ENCODE peak calls at places on chromosomes 5 and 9, in five cellular contexts. Q is AG04449; G is GM12865; O is ovary; R is CD8-positive, alpha-beta T cell. U is an unnamed sample.

GRCh38 chr9:136047076-136047774 is 47.9 kb downstream of the NACC2 start:
- DNase-seq in G (no peak), Q (no peak), R (no peak), O (no peak), U (no peak)

GRCh38 chr5:137501226-137501625 is 2.1 kb upstream of the SPOCK1 start:
- DNase-seq in O (no peak), G (no peak), Q (no peak), R (no peak), U (no peak)

GRCh38 chr5:134079748-134080581 is 34.5 kb upstream of the TCF7 start:
- DNase-seq in G (peak), Q (no peak), O (no peak), R (peak), U (no peak)

GRCh38 chr9:115022760-115023434 is 92.5 kb upstream of the TNFSF8 start:
- DNase-seq in R (no peak), O (no peak), G (no peak), Q (peak), U (peak)

GRCh38 chr9:109779711-109780452 is at the start of gene PALM2AKAP2:
- DNase-seq in O (peak), G (peak), Q (no peak), R (no peak), U (peak)

GRCh38 chr5:15774632-15775031 is 274.7 kb downstream of the FBXL7 start:
- DNase-seq in R (no peak), Q (no peak), G (no peak), O (no peak), U (no peak)

GRCh38 chr5:96288845-96289185 is 144.2 kb downstream of the PCSK1 start:
- DNase-seq in O (no peak), Q (no peak), G (no peak), R (no peak), U (peak)

GRCh38 chr5:94470802-94471201 is 147.6 kb downstream of the KIAA0825 start:
- DNase-seq in Q (no peak), R (no peak), O (no peak), G (no peak), U (no peak)

GRCh38 chr5:33781286-33781685 is 110.5 kb downstream of the ADAMTS12 start:
- DNase-seq in G (peak), O (no peak), Q (no peak), R (no peak), U (peak)

GRCh38 chr5:7742241-7742656 is 108.7 kb downstream of the CFAP90 start:
- DNase-seq in R (no peak), O (no peak), G (no peak), Q (no peak), U (no peak)

GRCh38 chr5:143543358-143544255 is 140.1 kb upstream of the NR3C1 start:
- DNase-seq in R (no peak), Q (no peak), O (no peak), G (no peak), U (peak)

GRCh38 chr5:17221843-17222614 is 4.6 kb downstream of the BASP1 start:
- DNase-seq in O (no peak), R (no peak), Q (no peak), G (peak), U (no peak)
- H3K4me3 ChIP-seq in O (no peak), R (no peak), Q (peak), G (peak), U (no peak)

DNA sequence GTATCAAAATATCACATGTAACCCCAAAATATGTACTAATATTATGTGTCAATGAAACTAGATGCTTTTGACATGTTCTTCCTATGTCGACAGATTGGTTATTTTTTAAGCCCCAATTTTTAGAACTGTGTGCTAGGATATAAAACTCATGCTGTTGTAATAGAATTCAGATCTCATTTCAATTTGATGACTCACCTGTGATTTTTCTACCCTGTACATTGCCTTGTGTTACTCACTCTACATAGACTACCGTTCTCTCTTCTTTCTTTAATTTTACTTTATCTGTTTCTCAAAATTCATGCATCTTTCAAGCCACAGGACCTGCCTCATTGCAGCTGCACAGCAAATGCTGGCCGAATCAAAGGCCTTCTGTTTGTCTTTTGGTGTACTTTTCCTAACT is 284.5 kb downstream of the MAT2B start:
- DNase-seq in R (no peak), O (no peak), Q (no peak), G (no peak), U (peak)
- TF ChIP-seq CTCF in R (no peak), O (no peak), Q (no peak), G (no peak), U (no peak)

GRCh38 chr9:22447607-22448305 is 1.1 kb downstream of the DMRTA1 start:
- DNase-seq in G (no peak), O (no peak), R (no peak), Q (no peak), U (peak)

GRCh38 chr9:22440841-22441240 is 5.8 kb upstream of the DMRTA1 start:
- DNase-seq in G (no peak), R (no peak), O (no peak), Q (no peak), U (no peak)

GRCh38 chr9:22446950-22447606 is 454 bp downstream of the DMRTA1 start:
- DNase-seq in G (peak), R (no peak), O (no peak), Q (no peak), U (no peak)

GRCh38 chr9:22452415-22453010 is 5.9 kb downstream of the DMRTA1 start:
- DNase-seq in Q (no peak), O (peak), R (no peak), G (peak), U (peak)

GRCh38 chr9:22446589-22446949 is at the start of gene DMRTA1:
- DNase-seq in R (no peak), O (peak), G (no peak), Q (no peak), U (peak)
- H3K4me3 ChIP-seq in R (peak), O (peak), G (no peak), Q (peak), U (peak)

GRCh38 chr9:103323699-103324098 is 328.6 kb downstream of the CYLC2 start:
- DNase-seq in G (no peak), R (no peak), O (no peak), Q (no peak), U (no peak)

GRCh38 chr9:103319979-103320378 is 324.8 kb downstream of the CYLC2 start:
- DNase-seq in G (peak), O (no peak), R (no peak), Q (no peak), U (no peak)
- TF ChIP-seq CTCF in G (no peak), O (no peak), R (no peak), Q (no peak), U (no peak)

DNA sequence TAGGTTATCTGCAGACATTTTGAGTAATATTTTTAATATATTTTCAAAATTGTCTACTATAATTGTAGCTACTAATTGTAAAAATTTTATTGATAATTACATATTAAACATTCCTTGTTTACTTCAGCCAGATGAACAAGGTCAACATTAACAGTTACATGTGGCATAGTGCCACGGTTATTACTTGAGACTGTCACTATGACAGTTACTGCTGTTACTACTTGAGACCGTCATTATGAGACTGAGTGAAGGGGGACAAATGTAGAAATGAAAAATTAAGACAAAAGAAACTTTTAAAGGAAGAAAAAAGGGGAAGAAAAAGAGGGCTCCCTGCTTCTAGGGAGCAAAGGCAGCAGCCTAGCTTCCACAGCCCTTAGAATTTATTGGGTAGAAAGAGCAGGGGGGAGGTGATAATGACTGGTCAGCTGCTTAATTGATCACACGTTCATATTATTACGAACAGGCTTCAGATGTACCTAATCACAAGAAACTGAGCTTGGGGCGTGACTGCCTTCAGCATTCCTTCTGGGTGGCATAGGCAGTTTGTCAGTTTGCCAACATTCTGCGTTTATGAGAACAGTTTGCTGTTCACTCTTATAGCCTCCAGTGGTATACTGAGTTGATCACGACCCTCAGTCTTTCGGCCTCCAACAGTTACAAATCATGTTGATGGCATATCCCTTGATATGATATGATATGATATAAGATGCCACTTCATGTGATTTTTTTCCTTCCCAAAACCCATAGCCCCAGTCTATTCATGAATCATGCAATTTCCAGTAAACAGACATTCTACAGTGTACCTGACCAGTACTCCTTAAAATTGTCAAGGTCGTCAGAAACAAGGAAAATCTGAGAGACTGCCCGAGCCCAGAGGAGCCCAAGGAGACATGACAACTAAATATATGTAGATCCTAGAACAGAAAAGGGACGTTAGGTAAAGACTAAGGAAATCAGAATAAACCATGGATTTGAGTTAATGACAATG is 13.1 kb downstream of the MARCHF6 start:
- DNase-seq in R (no peak), O (no peak), G (no peak), Q (no peak), U (peak)
- H3K4me3 ChIP-seq in R (no peak), O (no peak), G (no peak), Q (no peak), U (no peak)

GRCh38 chr5:141330299-141331080 is at the start of gene PCDHGA1:
- DNase-seq in G (peak), O (no peak), Q (no peak), R (no peak), U (peak)
- TF ChIP-seq CTCF in G (peak), O (no peak), Q (peak), R (no peak), U (peak)

DNA sequence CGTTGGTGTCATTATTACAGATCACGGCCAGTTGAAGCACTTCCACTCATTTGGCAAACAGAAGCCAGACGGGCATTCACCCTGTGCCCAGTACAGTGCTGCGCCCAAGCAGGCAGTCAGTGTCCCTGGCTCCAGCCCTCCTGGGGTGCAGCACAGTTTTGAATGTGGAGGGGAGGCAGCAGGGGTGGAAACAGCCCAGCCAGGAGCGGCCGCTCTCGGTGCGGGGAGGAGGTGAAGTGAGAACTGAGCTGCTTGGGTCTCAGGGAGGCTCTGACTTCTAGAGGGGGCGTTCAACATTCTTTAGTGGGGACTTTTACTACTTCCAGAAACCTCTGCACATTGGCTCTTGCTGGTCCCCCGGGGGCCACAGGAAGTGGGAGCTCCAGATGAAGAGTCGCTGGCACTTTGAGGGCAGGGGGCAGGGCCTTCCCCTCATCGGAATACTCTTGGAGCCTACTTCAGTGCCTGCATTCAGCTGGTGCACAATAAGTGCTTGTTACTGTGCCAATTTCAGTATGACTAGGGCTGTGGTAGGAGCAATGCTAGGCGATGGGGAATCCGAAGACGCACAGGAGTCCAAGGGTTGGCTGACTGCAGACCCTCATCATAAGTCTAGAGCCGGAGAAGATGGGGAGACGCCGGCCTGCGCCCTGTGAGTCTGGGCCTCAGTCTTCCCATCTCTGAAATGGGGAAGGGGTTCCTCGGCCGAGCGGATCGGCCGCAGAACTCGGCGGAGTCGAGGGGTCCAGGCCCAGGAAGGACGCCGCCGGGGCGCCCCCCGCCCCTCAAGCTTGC is 482 bp upstream of the NEK6 start:
- DNase-seq in O (no peak), Q (no peak), G (no peak), R (no peak), U (no peak)
- H3K4me3 ChIP-seq in O (peak), Q (peak), G (peak), R (no peak), U (peak)

GRCh38 chr5:88683506-88684135 is 199.4 kb downstream of the MEF2C start:
- DNase-seq in O (no peak), R (no peak), G (peak), Q (no peak), U (no peak)
- TF ChIP-seq CTCF in O (no peak), R (no peak), G (peak), Q (no peak), U (peak)

DNA sequence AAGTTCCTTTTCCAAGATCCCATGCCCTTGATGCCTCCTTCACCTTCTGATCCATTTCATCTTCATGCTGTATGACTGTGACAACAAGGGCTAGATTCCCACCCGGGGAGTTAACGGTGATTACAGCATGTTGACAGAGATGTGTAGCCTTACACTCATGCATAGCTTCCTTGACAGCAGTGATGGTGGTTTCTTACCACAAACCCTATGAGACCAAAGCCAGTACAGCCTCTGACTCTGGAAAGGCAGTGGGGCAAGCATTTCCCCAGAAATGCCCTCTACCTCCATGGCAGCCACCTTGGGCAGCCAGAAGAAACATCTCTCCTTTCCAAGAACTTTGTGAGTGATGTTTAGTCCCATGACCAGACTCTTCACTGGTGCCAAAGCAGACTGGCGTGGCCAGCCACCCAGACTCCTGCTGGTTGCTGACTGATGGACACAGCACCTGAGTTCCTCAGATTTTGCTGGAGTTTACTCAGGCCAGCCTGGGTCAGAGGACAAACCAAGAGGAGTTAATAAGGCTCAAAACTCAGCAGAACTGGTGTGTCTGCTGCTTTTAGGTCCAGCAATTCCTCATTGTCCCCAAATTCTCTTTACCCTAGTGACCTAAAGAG is 199.7 kb upstream of the SLC27A6 start:
- DNase-seq in O (no peak), R (no peak), G (no peak), Q (no peak), U (no peak)
- H3K4me3 ChIP-seq in O (no peak), R (no peak), G (no peak), Q (no peak), U (no peak)

U was measured in fibroblast of the aortic adventitia.